ENCODE peak calls at places on chromosomes 16 and 17, in five cellular contexts. M, Q, H, N and T are unnamed samples.

GRCh38 chr16:87895641-87896141 is 26.4 kb upstream of the SLC7A5 start:
- DNase-seq in Q (peak), N (no peak), H (no peak), M (no peak), T (peak)

GRCh38 chr17:35930211-35931065 is at the start of gene RDM1:
- DNase-seq in Q (peak), M (peak), H (peak), N (peak), T (peak)

GRCh38 chr16:57245472-57246113 is 534 bp downstream of the ARL2BP start:
- DNase-seq in N (no peak), H (no peak), M (no peak), Q (peak), T (no peak)

GRCh38 chr17:77666881-77667395 is 291.6 kb upstream of the TNRC6C start:
- DNase-seq in Q (peak), H (no peak), M (no peak), N (no peak), T (no peak)

GRCh38 chr16:15996432-15997109 is 47.2 kb downstream of the ABCC1 start:
- DNase-seq in H (peak), Q (no peak), M (peak), N (peak), T (peak)

GRCh38 chr16:4431023-4431422 is 5.4 kb downstream of the DNAJA3 start:
- DNase-seq in H (no peak), M (no peak), Q (no peak), N (no peak), T (no peak)

GRCh38 chr16:71629617-71630016 is 3.6 kb downstream of the MARVELD3 start:
- DNase-seq in M (no peak), H (no peak), N (no peak), Q (no peak), T (no peak)

GRCh38 chr16:81210807-81211206 is 27.7 kb upstream of the BCO1 start:
- DNase-seq in N (no peak), Q (no peak), H (no peak), M (no peak), T (no peak)

GRCh38 chr16:3696425-3697218 is 20.7 kb downstream of the TRAP1 start:
- DNase-seq in M (peak), Q (no peak), H (no peak), N (peak), T (no peak)

GRCh38 chr17:56635640-56636039 is 42.1 kb downstream of the NOG start:
- DNase-seq in M (no peak), H (no peak), Q (no peak), N (no peak), T (no peak)

GRCh38 chr16:29662729-29663019 is 373 bp upstream of the SPN start:
- DNase-seq in N (no peak), Q (peak), H (no peak), M (no peak), T (no peak)

GRCh38 chr17:5794881-5795486 is 210.7 kb upstream of the NLRP1 start:
- DNase-seq in N (no peak), M (no peak), H (no peak), Q (peak), T (no peak)

GRCh38 chr17:5793899-5794298 is 209.6 kb upstream of the NLRP1 start:
- DNase-seq in Q (peak), M (no peak), N (no peak), H (peak), T (no peak)

GRCh38 chr17:5789443-5789842 is 205.1 kb upstream of the NLRP1 start:
- DNase-seq in Q (no peak), N (no peak), M (no peak), H (no peak), T (no peak)

GRCh38 chr17:5797447-5797846 is 213.1 kb upstream of the NLRP1 start:
- DNase-seq in H (no peak), N (no peak), M (no peak), Q (no peak), T (no peak)

DNA sequence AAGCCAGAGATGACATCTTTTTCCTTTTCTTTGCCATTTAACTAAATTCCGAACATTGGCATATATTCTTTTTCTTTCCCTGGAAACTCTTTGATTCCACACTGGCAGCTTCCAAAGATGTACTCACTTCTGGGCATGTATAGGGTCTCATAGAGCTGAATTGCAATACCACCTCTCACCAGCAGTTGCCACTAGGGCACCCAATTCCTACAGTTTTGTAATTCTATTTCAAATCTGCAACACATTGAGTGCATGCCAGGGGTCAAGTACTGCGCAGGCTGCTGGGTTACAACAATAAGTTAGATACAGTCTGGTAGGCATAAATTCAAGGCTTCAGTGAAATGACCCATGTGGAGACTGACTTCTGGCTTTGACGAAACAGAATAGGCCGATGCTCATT is 208.8 kb upstream of the NLRP1 start:
- DNase-seq in N (no peak), M (no peak), H (no peak), Q (no peak), T (no peak)
- TF ChIP-seq CTCF in N (no peak), M (peak), H (no peak), Q (peak), T (peak)

GRCh38 chr17:30824002-30824355 is 513 bp downstream of the CRLF3 start:
- DNase-seq in N (no peak), M (no peak), H (no peak), Q (peak), T (no peak)

GRCh38 chr17:30821751-30822723 is 2.5 kb downstream of the CRLF3 start:
- DNase-seq in Q (no peak), M (no peak), N (no peak), H (no peak), T (no peak)

GRCh38 chr17:30823425-30823824 is 1.1 kb downstream of the CRLF3 start:
- DNase-seq in Q (no peak), H (no peak), N (no peak), M (no peak), T (no peak)

GRCh38 chr17:30827082-30827481 is 2.6 kb upstream of the CRLF3 start:
- DNase-seq in H (no peak), Q (no peak), N (no peak), M (no peak), T (no peak)

DNA sequence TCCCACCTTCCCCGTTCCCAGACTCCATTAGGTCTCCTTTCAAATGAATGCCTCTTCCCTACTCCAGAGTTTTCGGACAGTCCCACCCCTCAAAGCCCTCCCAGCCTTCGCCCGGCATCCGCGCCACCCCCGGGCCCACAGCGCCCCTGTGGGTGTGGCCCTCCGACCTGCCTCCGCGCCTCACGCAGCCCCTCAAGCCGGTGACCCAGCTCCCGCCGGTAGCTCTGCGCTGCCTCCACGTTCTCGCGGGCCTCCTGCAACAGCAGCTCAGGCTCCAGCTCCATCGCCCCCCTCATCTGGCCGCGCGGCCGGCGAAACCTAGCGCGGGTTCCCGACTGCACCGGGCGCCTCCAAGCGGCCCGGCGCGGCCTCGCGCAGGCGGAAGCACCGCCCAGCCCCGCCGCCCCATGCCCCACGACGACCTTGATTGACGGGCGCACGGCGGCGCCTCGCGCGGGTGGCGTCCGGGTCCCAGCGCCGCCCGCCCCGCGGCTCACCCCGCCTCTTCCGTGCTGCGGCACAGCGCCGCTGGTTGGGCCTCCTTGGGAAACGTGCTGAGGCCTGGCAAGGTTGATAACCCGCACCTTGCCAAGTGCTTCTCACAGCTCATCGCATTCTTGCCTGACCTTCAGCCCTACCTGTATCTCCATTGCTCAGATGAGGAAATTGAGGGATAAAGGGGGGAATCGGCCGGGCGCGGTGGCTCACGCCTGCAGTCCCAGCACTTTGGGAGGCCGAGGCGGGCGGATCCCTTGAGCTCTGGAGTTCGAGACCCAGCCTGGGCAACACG is at the start of gene CRLF3:
- DNase-seq in N (peak), M (peak), Q (peak), H (peak), T (peak)
- TF ChIP-seq CTCF in N (peak), M (peak), Q (peak), H (peak), T (peak)

GRCh38 chr17:57989011-57989345 is 924 bp upstream of the VEZF1 start:
- DNase-seq in M (no peak), N (no peak), H (no peak), Q (no peak), T (no peak)
- TF ChIP-seq CTCF in M (no peak), N (no peak), H (no peak), Q (no peak), T (no peak)

DNA sequence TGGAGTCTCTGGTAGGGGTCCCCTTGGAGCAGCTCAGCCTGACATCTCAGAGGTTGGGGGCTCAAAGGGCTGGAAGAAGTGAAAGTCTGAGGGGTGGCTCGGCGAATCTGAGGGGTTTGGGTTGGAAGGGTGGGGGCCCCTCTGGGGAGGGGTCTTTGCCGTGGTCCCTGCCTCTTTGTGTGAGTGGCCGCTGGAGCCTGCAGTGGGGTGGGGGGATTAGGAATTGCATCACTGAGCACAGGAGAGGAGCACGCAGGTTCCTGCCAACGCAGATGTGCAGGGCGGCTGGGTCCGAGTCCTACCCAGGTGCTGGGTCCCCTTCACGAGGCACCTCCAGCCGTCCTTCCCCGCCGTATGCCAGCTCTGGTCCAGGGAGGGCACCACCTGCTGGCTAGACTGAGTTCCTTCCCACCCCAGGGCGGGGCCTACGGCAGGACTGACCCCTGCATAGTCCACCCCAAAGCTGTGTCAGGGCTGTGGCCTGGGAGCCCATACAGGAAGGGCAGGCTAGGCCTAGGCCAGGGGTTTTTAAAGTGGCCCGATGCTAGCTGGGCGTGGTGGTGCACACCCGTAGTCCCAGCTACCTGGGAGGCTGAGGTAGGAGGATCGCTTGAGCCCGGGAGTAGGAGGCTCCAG is 9.9 kb downstream of the FMNL1 start:
- DNase-seq in H (no peak), Q (peak), M (no peak), N (no peak), T (no peak)
- TF ChIP-seq CTCF in H (peak), Q (peak), M (peak), N (peak), T (peak)